ENCODE peak calls at places on chromosomes 3 and 15, in eight cellular contexts. D, Z, W, O, U, H, I and X are unnamed samples.

GRCh38 chr15:96285715-96286367 is 44.7 kb upstream of the NR2F2 start:
- DNase-seq in D (no peak), W (no peak), H (no peak), I (no peak), O (no peak), U (no peak), Z (no peak), X (no peak)

GRCh38 chr15:101013769-101014223 is 94.6 kb downstream of the LRRK1 start:
- DNase-seq in H (no peak), U (no peak), I (no peak), O (no peak), W (no peak), Z (no peak), D (no peak), X (no peak)

GRCh38 chr15:38129531-38130199 is 123.0 kb upstream of the SPRED1 start:
- DNase-seq in Z (peak; percentile 93), I (peak; percentile 99), W (peak; percentile 44), D (no peak), U (peak; percentile 99), H (peak; percentile 43), O (no peak), X (no peak)

GRCh38 chr3:133535971-133536634 is 37.4 kb upstream of the CDV3 start:
- DNase-seq in W (no peak), O (no peak), Z (peak; percentile 85), U (peak; percentile 85), I (peak; percentile 91), H (peak; percentile 63), D (peak; percentile 69), X (no peak)

GRCh38 chr3:150544040-150544439 is 2.3 kb downstream of the SERP1 start:
- DNase-seq in I (peak; percentile 75), U (peak; percentile 81), O (no peak), W (no peak), Z (peak; percentile 78), D (no peak), H (no peak), X (no peak)

GRCh38 chr3:61571516-61572336 is 10.4 kb downstream of the PTPRG start:
- DNase-seq in Z (no peak), O (no peak), I (peak; percentile 45), U (no peak), W (no peak), D (no peak), H (no peak), X (no peak)

GRCh38 chr3:194879991-194880939 is 194.6 kb downstream of the FAM43A start:
- DNase-seq in U (peak; percentile 11), H (peak; percentile 77), I (no peak), W (no peak), D (no peak), Z (no peak), O (no peak), X (no peak)

GRCh38 chr15:42729409-42729808 is 7.5 kb downstream of the CDAN1 start:
- DNase-seq in Z (no peak), H (no peak), D (no peak), W (no peak), O (no peak), U (no peak), I (no peak), X (no peak)

GRCh38 chr3:171781711-171782127 is 28.6 kb downstream of the PLD1 start:
- DNase-seq in Z (peak; percentile 82), I (no peak), O (no peak), H (no peak), W (no peak), D (no peak), U (peak; percentile 38), X (no peak)

GRCh38 chr15:101307048-101307896 is 12.2 kb upstream of the SNRPA1 start:
- DNase-seq in I (no peak), O (no peak), D (no peak), Z (no peak), U (no peak), H (no peak), W (peak; percentile 45), X (peak; percentile 7)

GRCh38 chr3:136078421-136079364 is 113.2 kb downstream of the PPP2R3A start:
- DNase-seq in W (peak; percentile 39), D (peak; percentile 22), H (no peak), I (peak; percentile 17), O (no peak), U (peak; percentile 41), Z (no peak), X (no peak)

GRCh38 chr3:10855871-10856662 is 40.0 kb downstream of the SLC6A11 start:
- DNase-seq in O (no peak), I (no peak), W (no peak), Z (no peak), H (no peak), D (peak; percentile 17), U (no peak), X (no peak)

GRCh38 chr3:54557538-54558419 is 370.1 kb downstream of the LRTM1 start:
- DNase-seq in D (no peak), O (no peak), U (no peak), I (no peak), H (no peak), Z (peak; percentile 88), W (no peak), X (no peak)

GRCh38 chr3:51938780-51939425 is 2.8 kb downstream of the RRP9 start:
- DNase-seq in W (no peak), D (no peak), U (no peak), O (no peak), Z (no peak), H (peak; percentile 14), I (no peak), X (peak; percentile 8)

GRCh38 chr15:96893159-96893906 is 562.8 kb downstream of the NR2F2 start:
- DNase-seq in Z (peak; percentile 21), O (no peak), H (peak; percentile 33), I (peak; percentile 7), W (peak; percentile 30), U (peak; percentile 13), D (peak; percentile 36), X (no peak)

GRCh38 chr15:90479656-90480055 is 50.1 kb upstream of the CRTC3 start:
- DNase-seq in H (peak; percentile 34), Z (peak; percentile 91), D (no peak), I (peak; percentile 35), W (no peak), U (peak; percentile 96), O (no peak), X (no peak)

GRCh38 chr15:47587938-47588817 is 129.1 kb upstream of the SEMA6D start:
- DNase-seq in D (no peak), W (no peak), Z (no peak), U (no peak), O (no peak), H (no peak), I (no peak), X (no peak)

GRCh38 chr3:161475905-161476304 is 20.7 kb upstream of the OTOL1 start:
- DNase-seq in H (no peak), I (no peak), Z (peak; percentile 67), W (no peak), U (peak; percentile 77), O (no peak), D (peak; percentile 45), X (no peak)

GRCh38 chr15:69724331-69724730 is 271.7 kb downstream of the RPLP1 start:
- DNase-seq in O (no peak), Z (no peak), I (no peak), D (no peak), H (no peak), U (no peak), W (no peak), X (no peak)

GRCh38 chr15:69727257-69727924 is 274.8 kb downstream of the RPLP1 start:
- DNase-seq in U (no peak), I (no peak), Z (no peak), H (no peak), O (no peak), W (no peak), D (no peak), X (no peak)

GRCh38 chr15:69723404-69724097 is 270.9 kb downstream of the RPLP1 start:
- DNase-seq in I (no peak), W (no peak), O (no peak), D (no peak), H (no peak), U (no peak), Z (no peak), X (no peak)

GRCh38 chr15:69725210-69725609 is 272.6 kb downstream of the RPLP1 start:
- DNase-seq in H (no peak), Z (no peak), O (no peak), D (no peak), W (no peak), I (no peak), U (no peak), X (no peak)

GRCh38 chr15:69725957-69726356 is 273.3 kb downstream of the RPLP1 start:
- DNase-seq in Z (no peak), D (no peak), W (no peak), U (no peak), I (no peak), H (no peak), O (no peak), X (no peak)
- TF ChIP-seq CTCF in Z (no peak), D (no peak), W (no peak), U (no peak), I (no peak), H (no peak), O (no peak), X (no peak)

DNA sequence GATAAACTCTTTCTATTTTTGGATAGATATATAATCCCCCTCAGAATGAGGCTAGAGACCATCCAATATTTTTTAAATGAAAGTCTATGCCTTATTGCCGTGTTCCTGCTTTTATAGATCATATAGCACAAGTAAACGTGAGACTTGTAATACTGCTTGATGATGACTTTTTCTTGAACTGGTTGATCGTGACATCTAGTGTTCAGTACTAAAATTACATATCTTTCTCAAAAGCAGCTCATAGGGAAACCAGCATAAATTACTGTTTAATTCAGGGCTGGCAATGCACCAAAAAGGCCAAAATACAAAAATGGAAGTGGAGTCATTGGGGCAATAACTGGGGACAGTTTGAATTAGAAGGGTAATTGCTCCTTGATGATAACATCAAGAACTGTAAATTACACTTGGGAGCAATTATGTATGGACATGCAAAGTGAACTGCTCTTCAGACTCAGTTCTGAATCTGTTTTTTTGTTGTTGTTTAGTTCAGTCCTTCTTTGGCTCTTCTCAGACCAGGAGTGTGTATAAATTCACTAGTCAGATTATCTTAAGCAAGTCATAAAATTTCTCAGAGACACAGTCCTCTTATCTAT is 325.3 kb downstream of the THSD4 start:
- DNase-seq in H (no peak), I (peak; percentile 70), U (peak; percentile 67), Z (peak; percentile 47), D (peak; percentile 86), W (peak; percentile 61), O (no peak), X (no peak)
- TF ChIP-seq CTCF in H (peak; percentile 81), I (peak; percentile 86), U (peak; percentile 71), Z (peak; percentile 49), D (peak; percentile 90), W (peak; percentile 58), O (peak; percentile 58), X (no peak)

GRCh38 chr3:30747771-30748281 is 141.4 kb downstream of the TGFBR2 start:
- DNase-seq in W (no peak), D (peak; percentile 60), U (peak; percentile 77), O (no peak), Z (peak; percentile 74), I (peak; percentile 41), H (no peak), X (no peak)
- TF ChIP-seq CTCF in W (no peak), D (peak; percentile 75), U (peak; percentile 91), O (no peak), Z (peak; percentile 56), I (peak; percentile 74), H (peak; percentile 50), X (no peak)

DNA sequence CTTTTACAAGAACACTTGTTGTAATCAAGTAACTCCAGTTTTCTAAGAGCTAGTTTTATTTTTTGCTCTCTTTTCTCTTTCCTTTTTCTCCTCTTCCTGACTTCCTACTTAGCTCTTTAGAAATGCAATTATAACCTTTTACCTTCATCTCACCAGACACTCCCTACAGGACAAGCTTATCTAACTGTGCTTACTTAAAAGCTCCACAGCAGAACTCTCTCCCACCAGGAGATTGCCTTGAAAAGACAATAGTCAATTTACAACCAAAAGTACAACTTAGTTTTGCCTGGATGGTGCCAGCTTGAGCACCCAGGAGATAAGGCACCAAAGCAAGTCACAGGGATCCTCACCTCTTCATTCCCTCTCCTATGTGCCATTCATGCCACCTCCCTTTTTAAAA is 573.8 kb upstream of the LMCD1 start:
- DNase-seq in U (no peak), Z (no peak), H (no peak), D (no peak), W (no peak), I (no peak), O (no peak), X (no peak)
- TF ChIP-seq CTCF in U (no peak), Z (no peak), H (no peak), D (no peak), W (no peak), I (no peak), O (no peak), X (no peak)